ENCODE peak calls at places on chromosome 6, in six cellular contexts. A is GM12878, B is dorsolateral prefrontal cortex, F is lower lobe of right lung, X is ovary, C is uterus. Y is an unnamed sample. For H3K27me3, the result is how much of the 10 kb centered on the place peaks cover.

GRCh38 chr6:89978749-89979145 is 84.5 kb downstream of the GJA10 start:
- DNase-seq in A (no peak), B (no peak), F (no peak), X (no peak), C (no peak), Y (no peak)

GRCh38 chr6:43668151-43669028 is 19.2 kb downstream of the MRPS18A start:
- DNase-seq in A (peak), B (peak), F (peak), X (no peak), C (peak), Y (peak)

GRCh38 chr6:157787080-157787479 is 36.0 kb upstream of the SNX9 start:
- DNase-seq in A (no peak), B (no peak), F (no peak), X (no peak), C (no peak), Y (no peak)

GRCh38 chr6:122063090-122063489 is 336.4 kb upstream of the HSF2 start:
- DNase-seq in A (no peak), B (no peak), F (no peak), X (no peak), C (no peak), Y (no peak)

GRCh38 chr6:114581293-114581692 is 238.5 kb upstream of the HS3ST5 start:
- DNase-seq in A (no peak), B (no peak), F (no peak), X (no peak), C (no peak), Y (no peak)

GRCh38 chr6:80689700-80690099 is 583.2 kb downstream of the BCKDHB start:
- DNase-seq in A (no peak), B (no peak), F (no peak), X (no peak), C (no peak), Y (no peak)

GRCh38 chr6:7974553-7974931 is 64.0 kb upstream of the TXNDC5 start:
- DNase-seq in A (no peak), B (no peak), F (no peak), X (no peak), C (no peak), Y (no peak)

GRCh38 chr6:38163186-38164130 is 343.9 kb downstream of the ZFAND3 start:
- DNase-seq in A (no peak), B (no peak), F (no peak), X (no peak), C (no peak), Y (no peak)

GRCh38 chr6:106974999-106975698 is 620 bp upstream of the CD24 start:
- DNase-seq in A (no peak), B (no peak), F (peak), X (peak), C (no peak), Y (peak)

GRCh38 chr6:39416728-39417127 is 94.2 kb upstream of the KCNK16 start:
- DNase-seq in A (no peak), B (no peak), F (no peak), X (no peak), C (no peak), Y (no peak)

GRCh38 chr6:127216821-127217789 is 49.6 kb upstream of the RNF146 start:
- DNase-seq in A (no peak), B (no peak), F (no peak), X (no peak), C (no peak), Y (no peak)

GRCh38 chr6:168367285-168367720 is 47.7 kb upstream of the DACT2 start:
- DNase-seq in A (no peak), B (peak), F (no peak), X (no peak), C (peak), Y (no peak)

GRCh38 chr6:148035763-148036390 is 306.8 kb upstream of the SASH1 start:
- DNase-seq in A (no peak), B (no peak), F (no peak), X (no peak), C (no peak), Y (no peak)

GRCh38 chr6:41584668-41585205 is 38.6 kb downstream of the FOXP4 start:
- DNase-seq in A (no peak), B (no peak), F (no peak), X (no peak), C (no peak), Y (no peak)

GRCh38 chr6:18265787-18266523 is 1.6 kb upstream of the DEK start:
- DNase-seq in A (no peak), B (no peak), F (no peak), X (peak), C (no peak), Y (no peak)

GRCh38 chr6:139175389-139175788 is 40.5 kb downstream of the HECA start:
- DNase-seq in A (no peak), B (no peak), F (no peak), X (no peak), C (no peak), Y (no peak)

GRCh38 chr6:28209753-28210535 is 15.1 kb upstream of the ZSCAN9 start:
- DNase-seq in A (no peak), B (no peak), F (no peak), X (no peak), C (no peak), Y (no peak)

GRCh38 chr6:28215425-28215824 is 9.7 kb upstream of the ZSCAN9 start:
- DNase-seq in A (no peak), B (no peak), F (no peak), X (no peak), C (no peak), Y (no peak)

GRCh38 chr6:28211840-28212509 is 13.1 kb upstream of the ZSCAN9 start:
- DNase-seq in A (no peak), B (no peak), F (no peak), X (no peak), C (no peak), Y (no peak)

GRCh38 chr6:28212510-28213212 is 12.4 kb upstream of the ZSCAN9 start:
- DNase-seq in A (peak), B (no peak), F (no peak), X (no peak), C (no peak), Y (no peak)

DNA sequence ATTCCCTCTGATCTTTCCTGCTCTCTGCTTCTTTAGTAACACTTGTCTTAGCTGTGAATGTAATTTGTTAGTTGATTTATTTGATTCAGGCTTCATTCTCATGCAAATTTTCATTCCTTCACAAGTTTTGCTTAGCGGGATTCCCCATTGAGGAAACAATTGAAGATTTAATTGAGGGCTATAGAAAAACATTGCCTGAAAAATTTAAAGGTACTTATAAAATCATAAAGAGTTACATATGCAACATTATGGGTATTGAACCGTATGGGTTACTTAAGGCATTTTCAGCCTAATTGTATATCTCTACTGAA is 11.9 kb upstream of the ZSCAN9 start:
- DNase-seq in A (no peak), B (no peak), F (no peak), X (no peak), C (no peak), Y (no peak)
- H3K27me3 ChIP-seq in A (under half), B (half or more), F (half or more), X (under half), C (half or more), Y (half or more)

GRCh38 chr6:27669278-27669797 is 196.4 kb upstream of the ZNF184 start:
- DNase-seq in A (no peak), B (no peak), F (no peak), X (no peak), C (no peak), Y (no peak)

GRCh38 chr6:27668442-27669275 is 195.8 kb upstream of the ZNF184 start:
- DNase-seq in A (no peak), B (no peak), F (no peak), X (peak), C (peak), Y (no peak)

GRCh38 chr6:27667651-27668441 is 194.9 kb upstream of the ZNF184 start:
- DNase-seq in A (no peak), B (no peak), F (no peak), X (no peak), C (no peak), Y (no peak)

GRCh38 chr6:27669798-27670301 is 196.9 kb upstream of the ZNF184 start:
- DNase-seq in A (no peak), B (no peak), F (no peak), X (no peak), C (no peak), Y (no peak)

DNA sequence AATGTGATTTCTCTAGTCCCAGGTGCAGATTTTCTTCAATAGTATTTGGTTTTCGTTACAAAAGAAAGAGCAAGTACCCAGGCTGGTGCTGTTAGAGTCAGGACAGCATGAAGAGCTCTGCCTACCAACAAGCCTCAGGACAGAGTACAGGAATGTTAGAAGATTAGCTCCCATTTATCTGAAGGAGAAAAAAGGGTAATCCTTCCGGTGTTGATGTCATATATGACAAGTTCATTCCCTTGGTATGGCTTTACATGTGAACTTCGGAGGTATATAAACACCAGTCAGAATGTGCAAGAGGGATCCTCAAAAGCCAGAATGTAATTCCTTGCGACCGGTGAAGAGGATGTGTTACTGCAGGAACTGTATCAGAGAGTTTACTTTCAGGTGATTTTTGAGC is 194.1 kb upstream of the ZNF184 start:
- DNase-seq in A (no peak), B (no peak), F (no peak), X (no peak), C (no peak), Y (no peak)
- H3K27me3 ChIP-seq in A (under half), B (half or more), F (half or more), X (under half), C (half or more), Y (half or more)

GRCh38 chr6:111092006-111092405 is 4.7 kb downstream of the SLC16A10 start:
- DNase-seq in A (no peak), B (no peak), F (no peak), X (no peak), C (no peak), Y (no peak)
- H3K27me3 ChIP-seq in A (under half), B (under half), F (under half), X (under half), C (under half), Y (under half)

GRCh38 chr6:30463651-30464618 is 25.4 kb upstream of the HLA-E start:
- DNase-seq in A (peak), B (no peak), F (peak), X (no peak), C (no peak), Y (peak)
- H3K27me3 ChIP-seq in A (under half), B (half or more), F (half or more), X (under half), C (half or more), Y (half or more)